ENCODE peak calls at places on chromosome 5, in ten cellular contexts. V is stomach, B is body of pancreas, E is uterus, T is transverse colon, U is ovary, X is K562, D is tibial nerve, K is HepG2, N is IMR-90. C is an unnamed sample.

GRCh38 chr5:80739898-80740297 is 85.1 kb upstream of the DHFR start:
- DNase-seq in V (no peak), B (no peak), E (no peak), T (no peak), U (no peak), X (no peak), D (no peak), K (no peak), N (no peak), C (no peak)

GRCh38 chr5:33612386-33612785 is 171.6 kb downstream of the TARS1 start:
- DNase-seq in V (no peak), B (no peak), E (no peak), T (no peak), U (no peak), X (no peak), D (no peak), K (no peak), N (peak), C (no peak)

GRCh38 chr5:137304227-137304874 is 194.8 kb downstream of the SPOCK1 start:
- DNase-seq in V (peak), B (peak), E (no peak), T (peak), U (no peak), X (no peak), D (no peak), K (no peak), N (no peak), C (peak)

GRCh38 chr5:139446956-139447779 is 7.8 kb upstream of the DNAJC18 start:
- DNase-seq in V (no peak), B (no peak), E (no peak), T (no peak), U (no peak), X (no peak), D (no peak), K (no peak), N (peak), C (no peak)

GRCh38 chr5:95261369-95262175 is 23.3 kb downstream of the MCTP1 start:
- DNase-seq in V (no peak), B (no peak), E (no peak), T (no peak), U (no peak), X (no peak), D (peak), K (peak), N (peak), C (no peak)

GRCh38 chr5:15937708-15938107 is 241.9 kb downstream of the MARCHF11 start:
- DNase-seq in V (no peak), B (no peak), E (no peak), T (no peak), U (no peak), X (no peak), D (no peak), K (no peak), N (no peak), C (no peak)

GRCh38 chr5:14872070-14872989 is 752 bp upstream of the ANKH start:
- DNase-seq in V (peak), B (peak), E (peak), T (peak), U (peak), X (peak), D (peak), K (peak), N (peak), C (peak)

GRCh38 chr5:39542511-39542910 is 117.7 kb upstream of the DAB2 start:
- DNase-seq in V (no peak), B (no peak), E (no peak), T (no peak), U (no peak), X (no peak), D (no peak), K (no peak), N (no peak), C (no peak)

GRCh38 chr5:135881244-135881643 is 14.4 kb downstream of the IL9 start:
- DNase-seq in V (no peak), B (no peak), E (no peak), T (no peak), U (no peak), X (no peak), D (no peak), K (no peak), N (no peak), C (no peak)

GRCh38 chr5:14029185-14029584 is 84.7 kb upstream of the DNAH5 start:
- DNase-seq in V (no peak), B (no peak), E (no peak), T (no peak), U (no peak), X (no peak), D (no peak), K (no peak), N (no peak), C (no peak)

GRCh38 chr5:7616897-7617296 is 221.0 kb downstream of the ADCY2 start:
- DNase-seq in V (no peak), B (no peak), E (no peak), T (no peak), U (no peak), X (no peak), D (no peak), K (no peak), N (no peak), C (no peak)

GRCh38 chr5:68303038-68303738 is 87.6 kb downstream of the PIK3R1 start:
- DNase-seq in V (no peak), B (no peak), E (no peak), T (no peak), U (no peak), X (no peak), D (no peak), K (no peak), N (peak), C (no peak)

GRCh38 chr5:150180241-150181027 is 9.4 kb upstream of the SLC6A7 start:
- DNase-seq in V (no peak), B (peak), E (peak), T (peak), U (peak), X (no peak), D (peak), K (no peak), N (peak), C (no peak)

GRCh38 chr5:143913008-143913752 is 101.2 kb downstream of the HMHB1 start:
- DNase-seq in V (no peak), B (no peak), E (no peak), T (no peak), U (no peak), X (no peak), D (no peak), K (peak), N (peak), C (no peak)

GRCh38 chr5:41447761-41448510 is 62.5 kb downstream of the PLCXD3 start:
- DNase-seq in V (no peak), B (no peak), E (no peak), T (no peak), U (no peak), X (no peak), D (no peak), K (no peak), N (no peak), C (no peak)

GRCh38 chr5:88689662-88690351 is 193.2 kb downstream of the MEF2C start:
- DNase-seq in V (no peak), B (no peak), E (no peak), T (no peak), U (no peak), X (no peak), D (no peak), K (no peak), N (no peak), C (no peak)

GRCh38 chr5:6729400-6730310 is 16.4 kb downstream of the TENT4A start:
- DNase-seq in V (peak), B (peak), E (no peak), T (peak), U (no peak), X (no peak), D (peak), K (no peak), N (no peak), C (no peak)

GRCh38 chr5:32687167-32687831 is 23.8 kb upstream of the NPR3 start:
- DNase-seq in V (peak), B (peak), E (no peak), T (no peak), U (no peak), X (no peak), D (peak), K (no peak), N (peak), C (no peak)

GRCh38 chr5:33662721-33663435 is 222.1 kb downstream of the TARS1 start:
- DNase-seq in V (no peak), B (no peak), E (no peak), T (no peak), U (no peak), X (no peak), D (no peak), K (no peak), N (peak), C (no peak)

GRCh38 chr5:150904479-150905311 is at the start of gene ZNF300:
- DNase-seq in V (peak), B (peak), E (peak), T (peak), U (peak), X (peak), D (peak), K (peak), N (peak), C (peak)

GRCh38 chr5:53087171-53087570 is 22.4 kb downstream of the MOCS2 start:
- DNase-seq in V (no peak), B (no peak), E (no peak), T (no peak), U (no peak), X (no peak), D (no peak), K (no peak), N (no peak), C (no peak)

GRCh38 chr5:53087596-53087995 is 22.0 kb downstream of the MOCS2 start:
- DNase-seq in V (no peak), B (no peak), E (no peak), T (no peak), U (no peak), X (no peak), D (no peak), K (no peak), N (no peak), C (no peak)

GRCh38 chr5:53089481-53089976 is 20.0 kb downstream of the MOCS2 start:
- DNase-seq in V (no peak), B (no peak), E (no peak), T (no peak), U (no peak), X (no peak), D (no peak), K (no peak), N (peak), C (no peak)

GRCh38 chr5:53080271-53080670 is 29.3 kb downstream of the MOCS2 start:
- DNase-seq in V (no peak), B (no peak), E (no peak), T (no peak), U (no peak), X (no peak), D (no peak), K (no peak), N (no peak), C (no peak)

DNA sequence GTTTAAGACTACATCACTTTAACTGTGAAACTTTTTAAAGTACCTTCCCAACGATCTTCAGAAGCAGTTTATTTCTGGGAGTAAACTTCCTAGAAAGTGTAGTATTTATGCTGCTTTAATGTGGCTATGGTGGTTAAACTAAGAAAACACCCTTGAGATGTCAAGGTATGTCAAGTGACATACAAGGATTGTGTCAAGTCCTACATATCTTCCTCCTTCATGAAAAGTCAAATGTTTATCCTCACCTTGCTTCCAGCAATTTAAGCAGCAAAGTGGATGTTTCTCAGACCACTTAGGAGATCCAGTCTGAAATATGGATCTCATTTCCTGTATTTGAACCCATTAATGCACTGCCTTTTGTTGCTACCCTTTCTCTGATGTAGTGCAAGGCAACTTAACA is 24.7 kb downstream of the MOCS2 start:
- DNase-seq in V (no peak), B (no peak), E (no peak), T (no peak), U (no peak), X (no peak), D (no peak), K (no peak), N (no peak), C (no peak)
- H3K4me3 ChIP-seq in V (no peak), B (no peak), E (no peak), T (no peak), U (no peak), X (no peak), D (no peak), K (no peak), N (no peak), C (no peak)

GRCh38 chr5:100855295-100855694 is 47.8 kb downstream of the ST8SIA4 start:
- DNase-seq in V (no peak), B (no peak), E (no peak), T (no peak), U (no peak), X (no peak), D (no peak), K (no peak), N (no peak), C (no peak)

GRCh38 chr5:100854594-100854993 is 48.5 kb downstream of the ST8SIA4 start:
- DNase-seq in V (no peak), B (no peak), E (no peak), T (no peak), U (no peak), X (no peak), D (no peak), K (no peak), N (no peak), C (no peak)

GRCh38 chr5:100855940-100856339 is 47.1 kb downstream of the ST8SIA4 start:
- DNase-seq in V (no peak), B (no peak), E (no peak), T (no peak), U (no peak), X (no peak), D (no peak), K (no peak), N (no peak), C (no peak)

GRCh38 chr5:100858987-100859545 is 44.0 kb downstream of the ST8SIA4 start:
- DNase-seq in V (no peak), B (no peak), E (no peak), T (no peak), U (no peak), X (no peak), D (no peak), K (no peak), N (no peak), C (no peak)

DNA sequence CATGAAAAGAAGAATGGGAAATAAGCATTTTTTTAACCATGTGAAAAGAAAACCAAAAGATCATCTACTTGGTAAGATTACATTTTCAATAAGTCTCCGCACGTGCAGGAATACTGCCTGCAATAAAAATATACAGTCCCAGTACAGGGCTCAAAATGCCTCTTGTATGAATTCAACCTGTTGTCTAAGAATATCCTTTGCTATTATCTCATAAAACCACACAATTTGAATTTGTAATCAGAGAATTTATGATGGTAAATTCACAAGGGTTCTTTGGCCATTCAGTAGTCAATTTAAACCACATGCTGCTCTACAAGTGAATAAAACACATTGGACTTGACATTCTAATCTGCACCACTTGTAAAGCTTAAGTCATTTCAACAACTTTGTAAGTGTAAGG is 46.6 kb downstream of the ST8SIA4 start:
- DNase-seq in V (no peak), B (no peak), E (no peak), T (no peak), U (no peak), X (no peak), D (no peak), K (no peak), N (no peak), C (no peak)
- TF ChIP-seq POLR2A in V (no peak), B (no peak), E (no peak), T (no peak), U (no peak), X (no peak), D (no peak), K (no peak), N (no peak), C (no peak)

GRCh38 chr5:122498163-122498562 is 186.1 kb downstream of the SNCAIP start:
- DNase-seq in V (no peak), B (no peak), E (no peak), T (no peak), U (peak), X (no peak), D (no peak), K (no peak), N (peak), C (no peak)

GRCh38 chr5:122499617-122500016 is 187.6 kb downstream of the SNCAIP start:
- DNase-seq in V (no peak), B (no peak), E (no peak), T (no peak), U (no peak), X (no peak), D (peak), K (no peak), N (no peak), C (no peak)

GRCh38 chr5:122501087-122501435 is 189.0 kb downstream of the SNCAIP start:
- DNase-seq in V (no peak), B (no peak), E (no peak), T (no peak), U (no peak), X (no peak), D (peak), K (no peak), N (peak), C (no peak)

DNA sequence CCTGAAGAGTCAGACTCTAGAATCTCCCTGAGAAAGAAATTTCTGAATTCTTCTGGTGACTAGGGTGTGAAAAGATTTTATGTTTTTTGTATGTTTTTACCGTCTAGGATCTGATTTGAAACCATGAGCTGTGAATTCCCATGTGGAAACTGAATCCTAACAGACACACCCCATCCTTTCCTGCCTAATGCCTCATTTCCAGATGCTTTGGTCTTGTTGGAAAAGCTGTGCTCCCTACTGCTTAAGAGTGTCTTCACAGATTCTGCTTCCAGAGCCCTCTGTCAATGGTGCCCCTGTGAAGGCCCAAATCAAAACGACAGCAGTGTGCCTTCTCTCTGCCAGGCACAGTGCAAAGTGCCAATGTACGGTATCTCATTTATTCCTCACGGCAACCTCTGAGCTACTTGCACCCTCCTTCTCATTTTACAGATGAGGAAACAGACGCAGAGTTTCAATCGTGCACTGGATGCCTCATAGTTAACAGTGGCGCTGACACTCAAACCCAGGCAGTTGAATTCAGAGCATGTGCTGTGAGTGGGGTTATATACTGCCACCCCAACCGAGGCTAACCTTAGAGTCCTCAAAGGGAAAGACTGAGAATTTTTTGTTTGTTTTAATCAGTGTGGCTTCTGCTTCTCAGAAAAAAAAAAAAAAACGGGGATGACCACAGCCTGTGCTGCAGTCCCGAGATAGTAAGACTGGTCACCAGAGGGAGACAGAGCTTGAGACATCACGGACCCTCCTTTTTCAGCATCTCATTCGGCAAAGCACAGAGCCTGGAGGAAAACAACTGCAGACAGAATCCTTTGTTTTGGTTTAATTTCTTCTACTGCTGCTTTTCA is 188.4 kb downstream of the SNCAIP start:
- DNase-seq in V (no peak), B (no peak), E (peak), T (no peak), U (no peak), X (peak), D (peak), K (peak), N (peak), C (no peak)
- TF ChIP-seq CTCF in V (no peak), B (no peak), E (peak), T (peak), U (peak), X (peak), D (peak), K (peak), N (peak), C (peak)

GRCh38 chr5:107542428-107542827 is 128.3 kb downstream of the EFNA5 start:
- DNase-seq in V (peak), B (peak), E (peak), T (peak), U (peak), X (no peak), D (peak), K (peak), N (peak), C (peak)
- H3K4me3 ChIP-seq in V (no peak), B (no peak), E (no peak), T (no peak), U (no peak), X (no peak), D (peak), K (no peak), N (no peak), C (no peak)

GRCh38 chr5:118990582-118990981 is 2.2 kb upstream of the DTWD2 start:
- DNase-seq in V (no peak), B (peak), E (no peak), T (no peak), U (no peak), X (no peak), D (no peak), K (no peak), N (no peak), C (no peak)

GRCh38 chr5:118989816-118990215 is 1.5 kb upstream of the DTWD2 start:
- DNase-seq in V (no peak), B (no peak), E (no peak), T (no peak), U (no peak), X (no peak), D (no peak), K (no peak), N (no peak), C (no peak)

GRCh38 chr5:118984602-118985001 is 3.7 kb downstream of the DTWD2 start:
- DNase-seq in V (no peak), B (no peak), E (no peak), T (no peak), U (no peak), X (no peak), D (no peak), K (no peak), N (peak), C (no peak)

DNA sequence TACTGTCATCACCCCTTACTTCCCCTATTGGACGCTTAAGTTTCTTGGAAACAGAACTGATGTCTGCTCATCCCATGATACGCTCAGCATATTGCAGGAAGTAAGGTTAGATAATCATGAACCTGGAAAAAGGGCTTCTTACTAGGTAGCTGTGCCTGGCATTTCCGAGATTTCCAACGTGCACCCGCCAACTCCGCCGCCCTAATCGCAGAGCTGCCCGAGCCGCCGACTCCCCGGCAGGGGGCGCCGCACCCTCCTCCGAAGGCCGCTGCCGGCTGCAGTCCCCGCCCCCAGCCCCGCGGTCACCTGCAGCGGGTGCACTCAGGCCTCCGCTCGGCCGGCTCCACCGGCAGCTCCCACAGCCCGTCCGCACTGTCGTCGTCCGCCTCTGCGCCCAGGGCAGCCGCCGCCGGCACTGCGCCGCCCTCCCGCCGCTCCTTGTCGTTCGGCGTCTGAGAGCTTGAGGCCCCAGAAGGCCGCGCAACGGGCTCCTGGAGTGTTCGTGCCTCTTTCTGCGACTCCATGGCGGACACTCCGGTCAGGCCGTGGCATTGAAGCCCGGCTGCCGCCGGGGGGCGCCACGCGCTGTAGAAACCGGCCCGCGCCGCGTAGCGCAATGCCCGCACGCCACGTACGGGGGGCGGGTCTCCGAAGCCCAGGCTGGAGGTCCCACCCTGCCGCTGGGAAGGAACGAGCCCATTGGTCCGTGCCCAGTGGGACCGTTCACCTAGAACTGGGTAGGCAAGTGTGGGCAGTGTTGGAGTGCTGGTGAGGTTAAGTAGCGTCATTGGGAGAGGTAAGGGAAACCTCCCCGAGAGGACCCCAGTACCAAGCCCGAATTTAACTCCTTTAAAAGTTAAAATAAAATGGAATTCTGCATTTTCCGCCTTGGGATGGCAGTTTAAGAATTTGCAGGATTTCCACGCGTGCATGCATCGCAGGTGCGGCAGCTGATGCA is at the start of gene DTWD2:
- DNase-seq in V (peak), B (peak), E (peak), T (peak), U (peak), X (peak), D (peak), K (peak), N (peak), C (peak)
- TF ChIP-seq POLR2A in V (no peak), B (peak), E (peak), T (peak), U (no peak), X (peak), D (peak), K (peak), N (no peak), C (peak)